ENCODE peak calls at places on chromosomes 3 and 15, in ten cellular contexts. One of them, this sample, is unnamed.

GRCh38 chr3:49500408-49501257 is 30.6 kb downstream of the DAG1 start:
- DNase-seq in breast epithelium: no peak
- DNase-seq in choroid plexus epithelial cell: peak; percentile 98
- DNase-seq in left lung: peak; percentile 77
- DNase-seq in cardiac muscle cell: peak; percentile 96
- DNase-seq in A549: peak; percentile 92
- DNase-seq in HL-60: peak; percentile 35
- DNase-seq in lower lobe of right lung: peak; percentile 54
- DNase-seq in upper lobe of right lung: no peak
- DNase-seq in ovary: no peak
- DNase-seq in this sample: peak; percentile 87

GRCh38 chr3:154779571-154779970 is 300.5 kb upstream of the MME start:
- DNase-seq in breast epithelium: no peak
- DNase-seq in choroid plexus epithelial cell: peak; percentile 52
- DNase-seq in left lung: no peak
- DNase-seq in cardiac muscle cell: peak; percentile 62
- DNase-seq in A549: no peak
- DNase-seq in HL-60: no peak
- DNase-seq in lower lobe of right lung: no peak
- DNase-seq in upper lobe of right lung: no peak
- DNase-seq in ovary: no peak
- DNase-seq in this sample: no peak

GRCh38 chr15:53209396-53210042 is 419.4 kb upstream of the ONECUT1 start:
- DNase-seq in breast epithelium: no peak
- DNase-seq in choroid plexus epithelial cell: no peak
- DNase-seq in left lung: no peak
- DNase-seq in cardiac muscle cell: no peak
- DNase-seq in A549: no peak
- DNase-seq in HL-60: no peak
- DNase-seq in lower lobe of right lung: no peak
- DNase-seq in upper lobe of right lung: no peak
- DNase-seq in ovary: no peak
- DNase-seq in this sample: no peak

GRCh38 chr3:21920431-21920830 is 169.4 kb upstream of the ZNF385D start:
- DNase-seq in breast epithelium: no peak
- DNase-seq in choroid plexus epithelial cell: peak; percentile 92
- DNase-seq in left lung: no peak
- DNase-seq in cardiac muscle cell: peak; percentile 87
- DNase-seq in A549: no peak
- DNase-seq in HL-60: no peak
- DNase-seq in lower lobe of right lung: no peak
- DNase-seq in upper lobe of right lung: no peak
- DNase-seq in ovary: no peak
- DNase-seq in this sample: no peak

GRCh38 chr15:67119238-67119846 is 53.9 kb downstream of the SMAD3 start:
- DNase-seq in breast epithelium: no peak
- DNase-seq in choroid plexus epithelial cell: no peak
- DNase-seq in left lung: no peak
- DNase-seq in cardiac muscle cell: no peak
- DNase-seq in A549: no peak
- DNase-seq in HL-60: no peak
- DNase-seq in lower lobe of right lung: no peak
- DNase-seq in upper lobe of right lung: no peak
- DNase-seq in ovary: no peak
- DNase-seq in this sample: no peak

GRCh38 chr15:66617137-66618090 is 51.6 kb upstream of the LCTL start:
- DNase-seq in breast epithelium: no peak
- DNase-seq in choroid plexus epithelial cell: peak; percentile 77
- DNase-seq in left lung: peak; percentile 78
- DNase-seq in cardiac muscle cell: peak; percentile 85
- DNase-seq in A549: peak; percentile 48
- DNase-seq in HL-60: peak; percentile 66
- DNase-seq in lower lobe of right lung: peak; percentile 85
- DNase-seq in upper lobe of right lung: peak; percentile 86
- DNase-seq in ovary: peak; percentile 55
- DNase-seq in this sample: no peak

GRCh38 chr3:64674591-64675076 is 13.2 kb downstream of the ADAMTS9 start:
- DNase-seq in breast epithelium: no peak
- DNase-seq in choroid plexus epithelial cell: peak; percentile 26
- DNase-seq in left lung: no peak
- DNase-seq in cardiac muscle cell: peak; percentile 19
- DNase-seq in A549: no peak
- DNase-seq in HL-60: no peak
- DNase-seq in lower lobe of right lung: no peak
- DNase-seq in upper lobe of right lung: no peak
- DNase-seq in ovary: no peak
- DNase-seq in this sample: no peak

GRCh38 chr3:188792788-188793187 is 379.0 kb upstream of the TPRG1 start:
- DNase-seq in breast epithelium: no peak
- DNase-seq in choroid plexus epithelial cell: peak; percentile 63
- DNase-seq in left lung: no peak
- DNase-seq in cardiac muscle cell: peak; percentile 56
- DNase-seq in A549: no peak
- DNase-seq in HL-60: no peak
- DNase-seq in lower lobe of right lung: peak; percentile 50
- DNase-seq in upper lobe of right lung: peak; percentile 66
- DNase-seq in ovary: peak; percentile 21
- DNase-seq in this sample: no peak

GRCh38 chr3:185586644-185586964 is 509 bp downstream of the SENP2 start:
- DNase-seq in breast epithelium: no peak
- DNase-seq in choroid plexus epithelial cell: no peak
- DNase-seq in left lung: no peak
- DNase-seq in cardiac muscle cell: no peak
- DNase-seq in A549: no peak
- DNase-seq in HL-60: peak; percentile 27
- DNase-seq in lower lobe of right lung: no peak
- DNase-seq in upper lobe of right lung: no peak
- DNase-seq in ovary: no peak
- DNase-seq in this sample: no peak

GRCh38 chr3:126259411-126260391 is 79.3 kb upstream of the ALDH1L1 start:
- DNase-seq in breast epithelium: no peak
- DNase-seq in choroid plexus epithelial cell: peak; percentile 53
- DNase-seq in left lung: no peak
- DNase-seq in cardiac muscle cell: peak; percentile 64
- DNase-seq in A549: peak; percentile 15
- DNase-seq in HL-60: peak; percentile 61
- DNase-seq in lower lobe of right lung: peak; percentile 68
- DNase-seq in upper lobe of right lung: peak; percentile 85
- DNase-seq in ovary: peak; percentile 82
- DNase-seq in this sample: no peak

GRCh38 chr15:73886717-73887345 is 13.5 kb downstream of the TBC1D21 start:
- DNase-seq in breast epithelium: no peak
- DNase-seq in choroid plexus epithelial cell: no peak
- DNase-seq in left lung: no peak
- DNase-seq in cardiac muscle cell: no peak
- DNase-seq in A549: no peak
- DNase-seq in HL-60: no peak
- DNase-seq in lower lobe of right lung: no peak
- DNase-seq in upper lobe of right lung: peak; percentile 37
- DNase-seq in ovary: no peak
- DNase-seq in this sample: no peak

GRCh38 chr15:95872366-95872771 is 458.1 kb upstream of the NR2F2 start:
- DNase-seq in breast epithelium: no peak
- DNase-seq in choroid plexus epithelial cell: peak; percentile 87
- DNase-seq in left lung: no peak
- DNase-seq in cardiac muscle cell: peak; percentile 64
- DNase-seq in A549: no peak
- DNase-seq in HL-60: no peak
- DNase-seq in lower lobe of right lung: no peak
- DNase-seq in upper lobe of right lung: no peak
- DNase-seq in ovary: no peak
- DNase-seq in this sample: no peak

GRCh38 chr15:98127612-98128011 is 167.1 kb downstream of the ARRDC4 start:
- DNase-seq in breast epithelium: no peak
- DNase-seq in choroid plexus epithelial cell: no peak
- DNase-seq in left lung: no peak
- DNase-seq in cardiac muscle cell: no peak
- DNase-seq in A549: no peak
- DNase-seq in HL-60: no peak
- DNase-seq in lower lobe of right lung: peak; percentile 48
- DNase-seq in upper lobe of right lung: no peak
- DNase-seq in ovary: no peak
- DNase-seq in this sample: no peak

GRCh38 chr3:31696009-31696297 is 163.2 kb downstream of the STT3B start:
- DNase-seq in breast epithelium: no peak
- DNase-seq in choroid plexus epithelial cell: no peak
- DNase-seq in left lung: no peak
- DNase-seq in cardiac muscle cell: no peak
- DNase-seq in A549: no peak
- DNase-seq in HL-60: no peak
- DNase-seq in lower lobe of right lung: no peak
- DNase-seq in upper lobe of right lung: no peak
- DNase-seq in ovary: no peak
- DNase-seq in this sample: no peak

GRCh38 chr3:31701286-31701685 is 168.6 kb downstream of the STT3B start:
- DNase-seq in breast epithelium: no peak
- DNase-seq in choroid plexus epithelial cell: no peak
- DNase-seq in left lung: no peak
- DNase-seq in cardiac muscle cell: no peak
- DNase-seq in A549: no peak
- DNase-seq in HL-60: no peak
- DNase-seq in lower lobe of right lung: no peak
- DNase-seq in upper lobe of right lung: no peak
- DNase-seq in ovary: no peak
- DNase-seq in this sample: no peak

GRCh38 chr3:31696815-31697548 is 164.3 kb downstream of the STT3B start:
- DNase-seq in breast epithelium: no peak
- DNase-seq in choroid plexus epithelial cell: no peak
- DNase-seq in left lung: no peak
- DNase-seq in cardiac muscle cell: no peak
- DNase-seq in A549: no peak
- DNase-seq in HL-60: no peak
- DNase-seq in lower lobe of right lung: no peak
- DNase-seq in upper lobe of right lung: no peak
- DNase-seq in ovary: no peak
- DNase-seq in this sample: no peak

GRCh38 chr3:31695280-31696008 is 162.7 kb downstream of the STT3B start:
- DNase-seq in breast epithelium: no peak
- DNase-seq in choroid plexus epithelial cell: peak; percentile 44
- DNase-seq in left lung: no peak
- DNase-seq in cardiac muscle cell: no peak
- DNase-seq in A549: peak; percentile 13
- DNase-seq in HL-60: no peak
- DNase-seq in lower lobe of right lung: no peak
- DNase-seq in upper lobe of right lung: no peak
- DNase-seq in ovary: no peak
- DNase-seq in this sample: no peak

DNA sequence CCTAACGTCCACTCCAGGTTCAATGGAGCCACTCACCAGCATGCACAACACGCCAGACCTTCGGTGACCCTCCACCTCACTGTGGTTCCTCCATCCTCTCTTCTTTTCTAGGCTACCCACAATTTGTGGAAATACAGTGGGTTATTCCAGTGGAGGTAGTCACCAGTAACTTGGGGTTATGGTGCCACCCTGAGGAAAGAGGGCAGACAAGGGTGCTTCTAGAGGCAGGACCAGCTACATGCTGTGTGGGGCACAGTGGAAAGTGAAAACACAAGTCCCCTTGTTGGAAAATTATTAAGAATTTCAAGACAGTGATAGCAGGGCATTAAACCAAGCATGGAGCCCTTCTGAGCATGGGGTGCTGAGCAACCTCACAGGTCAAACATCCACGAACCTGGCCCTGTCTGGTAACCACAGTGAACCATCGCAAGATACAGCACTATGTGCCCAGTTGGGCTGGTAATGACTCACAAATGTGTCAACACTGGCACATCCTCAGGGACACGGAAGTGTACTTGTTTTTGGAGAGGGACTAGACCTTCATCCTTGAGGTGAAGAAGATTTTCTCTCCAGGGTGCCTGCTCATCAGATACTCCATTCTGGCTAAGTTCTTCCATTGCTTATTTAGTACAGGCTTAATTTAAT is 166.7 kb downstream of the STT3B start:
- DNase-seq in breast epithelium: no peak
- DNase-seq in choroid plexus epithelial cell: no peak
- DNase-seq in left lung: no peak
- DNase-seq in cardiac muscle cell: no peak
- DNase-seq in A549: peak; percentile 55
- DNase-seq in HL-60: no peak
- DNase-seq in lower lobe of right lung: no peak
- DNase-seq in upper lobe of right lung: no peak
- DNase-seq in ovary: no peak
- DNase-seq in this sample: no peak
- TF ChIP-seq CTCF in breast epithelium: no peak
- TF ChIP-seq CTCF in choroid plexus epithelial cell: no peak
- TF ChIP-seq CTCF in left lung: no peak
- TF ChIP-seq CTCF in cardiac muscle cell: no peak
- TF ChIP-seq CTCF in A549: no peak
- TF ChIP-seq CTCF in HL-60: no peak
- TF ChIP-seq CTCF in lower lobe of right lung: no peak
- TF ChIP-seq CTCF in upper lobe of right lung: no peak
- TF ChIP-seq CTCF in ovary: no peak
- TF ChIP-seq CTCF in this sample: no peak

GRCh38 chr3:16841354-16841753 is 43.4 kb upstream of the PLCL2 start:
- DNase-seq in breast epithelium: no peak
- DNase-seq in choroid plexus epithelial cell: no peak
- DNase-seq in left lung: no peak
- DNase-seq in cardiac muscle cell: no peak
- DNase-seq in A549: no peak
- DNase-seq in HL-60: no peak
- DNase-seq in lower lobe of right lung: no peak
- DNase-seq in upper lobe of right lung: no peak
- DNase-seq in ovary: no peak
- DNase-seq in this sample: no peak
- H3K4me3 ChIP-seq in breast epithelium: no peak overlapping the region
- H3K4me3 ChIP-seq in choroid plexus epithelial cell: peak overlapping the region; percentile 3
- H3K4me3 ChIP-seq in left lung: no peak overlapping the region
- H3K4me3 ChIP-seq in cardiac muscle cell: no peak overlapping the region
- H3K4me3 ChIP-seq in A549: no peak overlapping the region
- H3K4me3 ChIP-seq in HL-60: peak overlapping the region; percentile 33
- H3K4me3 ChIP-seq in lower lobe of right lung: peak overlapping the region; percentile 25
- H3K4me3 ChIP-seq in upper lobe of right lung: no peak overlapping the region
- H3K4me3 ChIP-seq in ovary: no peak overlapping the region
- H3K4me3 ChIP-seq in this sample: no peak overlapping the region

GRCh38 chr15:27017168-27017809 is 46.3 kb downstream of the GABRG3 start:
- DNase-seq in breast epithelium: no peak
- DNase-seq in choroid plexus epithelial cell: peak; percentile 54
- DNase-seq in left lung: no peak
- DNase-seq in cardiac muscle cell: peak; percentile 69
- DNase-seq in A549: peak; percentile 81
- DNase-seq in HL-60: peak; percentile 27
- DNase-seq in lower lobe of right lung: no peak
- DNase-seq in upper lobe of right lung: no peak
- DNase-seq in ovary: no peak
- DNase-seq in this sample: peak; percentile 44
- TF ChIP-seq CTCF in breast epithelium: peak; percentile 74
- TF ChIP-seq CTCF in choroid plexus epithelial cell: peak; percentile 48
- TF ChIP-seq CTCF in left lung: no peak
- TF ChIP-seq CTCF in cardiac muscle cell: peak; percentile 86
- TF ChIP-seq CTCF in A549: peak; percentile 88
- TF ChIP-seq CTCF in HL-60: peak; percentile 94
- TF ChIP-seq CTCF in lower lobe of right lung: peak; percentile 71
- TF ChIP-seq CTCF in upper lobe of right lung: peak; percentile 71
- TF ChIP-seq CTCF in ovary: no peak
- TF ChIP-seq CTCF in this sample: peak; percentile 79

GRCh38 chr15:70093481-70094309 is 4.0 kb downstream of the TLE3 start:
- DNase-seq in breast epithelium: peak; percentile 71
- DNase-seq in choroid plexus epithelial cell: no peak
- DNase-seq in left lung: no peak
- DNase-seq in cardiac muscle cell: peak; percentile 67
- DNase-seq in A549: no peak
- DNase-seq in HL-60: no peak
- DNase-seq in lower lobe of right lung: no peak
- DNase-seq in upper lobe of right lung: no peak
- DNase-seq in ovary: no peak
- DNase-seq in this sample: no peak
- H3K4me3 ChIP-seq in breast epithelium: no peak overlapping the region
- H3K4me3 ChIP-seq in choroid plexus epithelial cell: peak overlapping the region; percentile 33
- H3K4me3 ChIP-seq in left lung: no peak overlapping the region
- H3K4me3 ChIP-seq in cardiac muscle cell: no peak overlapping the region
- H3K4me3 ChIP-seq in A549: no peak overlapping the region
- H3K4me3 ChIP-seq in HL-60: no peak overlapping the region
- H3K4me3 ChIP-seq in lower lobe of right lung: peak overlapping the region; percentile 88
- H3K4me3 ChIP-seq in upper lobe of right lung: peak overlapping the region; percentile 3
- H3K4me3 ChIP-seq in ovary: peak overlapping the region; percentile 65
- H3K4me3 ChIP-seq in this sample: no peak overlapping the region